ENCODE peak calls at places on chromosomes 7 and 10, in ten cellular contexts. One of them, this sample, is unnamed.

GRCh38 chr10:33193057-33193866 is 141.2 kb downstream of the NRP1 start:
- DNase-seq in psoas muscle: peak; percentile 73
- DNase-seq in neural progenitor cell: peak; percentile 85
- DNase-seq in heart left ventricle: peak; percentile 83
- DNase-seq in neural crest cell: peak; percentile 72
- DNase-seq in OCI-LY7: peak; percentile 78
- DNase-seq in choroid plexus epithelial cell: peak; percentile 96
- DNase-seq in type B pancreatic cell: no peak
- DNase-seq in cardiac fibroblast: peak; percentile 93
- DNase-seq in A549: peak; percentile 75
- DNase-seq in this sample: peak; percentile 97

GRCh38 chr10:96130326-96130758 is 245 bp downstream of the ZNF518A start:
- DNase-seq in type B pancreatic cell: peak; percentile 86
- DNase-seq in choroid plexus epithelial cell: peak; percentile 89
- DNase-seq in neural crest cell: peak; percentile 69
- DNase-seq in OCI-LY7: peak; percentile 92
- DNase-seq in psoas muscle: peak; percentile 73
- DNase-seq in neural progenitor cell: peak; percentile 89
- DNase-seq in cardiac fibroblast: peak; percentile 90
- DNase-seq in A549: peak; percentile 82
- DNase-seq in heart left ventricle: peak; percentile 71
- DNase-seq in this sample: no peak

GRCh38 chr10:77196616-77197015 is 441.0 kb downstream of the KCNMA1 start:
- DNase-seq in heart left ventricle: no peak
- DNase-seq in cardiac fibroblast: no peak
- DNase-seq in psoas muscle: no peak
- DNase-seq in neural progenitor cell: no peak
- DNase-seq in choroid plexus epithelial cell: no peak
- DNase-seq in A549: no peak
- DNase-seq in OCI-LY7: no peak
- DNase-seq in neural crest cell: no peak
- DNase-seq in type B pancreatic cell: no peak
- DNase-seq in this sample: no peak

GRCh38 chr7:83021032-83021431 is 141.7 kb downstream of the PCLO start:
- DNase-seq in heart left ventricle: no peak
- DNase-seq in choroid plexus epithelial cell: no peak
- DNase-seq in neural progenitor cell: no peak
- DNase-seq in OCI-LY7: no peak
- DNase-seq in type B pancreatic cell: no peak
- DNase-seq in neural crest cell: no peak
- DNase-seq in A549: no peak
- DNase-seq in psoas muscle: no peak
- DNase-seq in cardiac fibroblast: no peak
- DNase-seq in this sample: no peak

GRCh38 chr7:79282051-79282694 is 171.3 kb downstream of the MAGI2 start:
- DNase-seq in neural crest cell: no peak
- DNase-seq in cardiac fibroblast: peak; percentile 84
- DNase-seq in type B pancreatic cell: no peak
- DNase-seq in choroid plexus epithelial cell: peak; percentile 94
- DNase-seq in OCI-LY7: no peak
- DNase-seq in heart left ventricle: no peak
- DNase-seq in psoas muscle: no peak
- DNase-seq in neural progenitor cell: peak; percentile 25
- DNase-seq in A549: peak; percentile 45
- DNase-seq in this sample: peak; percentile 91

GRCh38 chr10:24456319-24456718 is 247.4 kb downstream of the KIAA1217 start:
- DNase-seq in neural crest cell: no peak
- DNase-seq in psoas muscle: no peak
- DNase-seq in choroid plexus epithelial cell: peak; percentile 92
- DNase-seq in OCI-LY7: no peak
- DNase-seq in type B pancreatic cell: no peak
- DNase-seq in heart left ventricle: no peak
- DNase-seq in cardiac fibroblast: peak; percentile 48
- DNase-seq in neural progenitor cell: no peak
- DNase-seq in A549: no peak
- DNase-seq in this sample: peak; percentile 59

GRCh38 chr7:84510501-84510900 is 315.9 kb upstream of the SEMA3A start:
- DNase-seq in type B pancreatic cell: no peak
- DNase-seq in heart left ventricle: no peak
- DNase-seq in choroid plexus epithelial cell: peak; percentile 65
- DNase-seq in psoas muscle: no peak
- DNase-seq in OCI-LY7: no peak
- DNase-seq in cardiac fibroblast: peak; percentile 38
- DNase-seq in A549: no peak
- DNase-seq in neural crest cell: no peak
- DNase-seq in neural progenitor cell: no peak
- DNase-seq in this sample: peak; percentile 42

GRCh38 chr10:5343561-5343960 is 21.2 kb upstream of the UCN3 start:
- DNase-seq in psoas muscle: no peak
- DNase-seq in neural progenitor cell: no peak
- DNase-seq in type B pancreatic cell: no peak
- DNase-seq in A549: no peak
- DNase-seq in heart left ventricle: no peak
- DNase-seq in choroid plexus epithelial cell: peak; percentile 13
- DNase-seq in cardiac fibroblast: peak; percentile 6
- DNase-seq in neural crest cell: no peak
- DNase-seq in OCI-LY7: no peak
- DNase-seq in this sample: no peak

GRCh38 chr10:23693398-23693797 is 254.5 kb downstream of the OTUD1 start:
- DNase-seq in cardiac fibroblast: no peak
- DNase-seq in heart left ventricle: no peak
- DNase-seq in OCI-LY7: no peak
- DNase-seq in type B pancreatic cell: peak; percentile 70
- DNase-seq in A549: no peak
- DNase-seq in neural progenitor cell: peak; percentile 80
- DNase-seq in neural crest cell: peak; percentile 35
- DNase-seq in psoas muscle: no peak
- DNase-seq in choroid plexus epithelial cell: no peak
- DNase-seq in this sample: no peak

GRCh38 chr7:136654406-136654805 is 214.0 kb upstream of the CHRM2 start:
- DNase-seq in cardiac fibroblast: no peak
- DNase-seq in A549: no peak
- DNase-seq in choroid plexus epithelial cell: peak; percentile 9
- DNase-seq in type B pancreatic cell: no peak
- DNase-seq in OCI-LY7: no peak
- DNase-seq in neural crest cell: no peak
- DNase-seq in neural progenitor cell: no peak
- DNase-seq in heart left ventricle: no peak
- DNase-seq in psoas muscle: no peak
- DNase-seq in this sample: no peak

GRCh38 chr10:35339946-35340345 is 3.6 kb downstream of the CCNY start:
- DNase-seq in A549: no peak
- DNase-seq in cardiac fibroblast: no peak
- DNase-seq in choroid plexus epithelial cell: no peak
- DNase-seq in neural crest cell: no peak
- DNase-seq in type B pancreatic cell: no peak
- DNase-seq in neural progenitor cell: no peak
- DNase-seq in heart left ventricle: no peak
- DNase-seq in OCI-LY7: no peak
- DNase-seq in psoas muscle: no peak
- DNase-seq in this sample: no peak

GRCh38 chr7:100966542-100967291 is 2.6 kb upstream of the MUC12 start:
- DNase-seq in type B pancreatic cell: peak; percentile 75
- DNase-seq in choroid plexus epithelial cell: no peak
- DNase-seq in OCI-LY7: no peak
- DNase-seq in psoas muscle: no peak
- DNase-seq in A549: no peak
- DNase-seq in heart left ventricle: no peak
- DNase-seq in neural crest cell: no peak
- DNase-seq in neural progenitor cell: peak; percentile 36
- DNase-seq in cardiac fibroblast: no peak
- DNase-seq in this sample: no peak

GRCh38 chr7:143882611-143883078 is 19.3 kb downstream of the TCAF1 start:
- DNase-seq in choroid plexus epithelial cell: peak; percentile 63
- DNase-seq in neural crest cell: peak; percentile 70
- DNase-seq in type B pancreatic cell: peak; percentile 76
- DNase-seq in heart left ventricle: peak; percentile 81
- DNase-seq in OCI-LY7: no peak
- DNase-seq in A549: no peak
- DNase-seq in neural progenitor cell: peak; percentile 83
- DNase-seq in psoas muscle: peak; percentile 76
- DNase-seq in cardiac fibroblast: peak; percentile 78
- DNase-seq in this sample: peak; percentile 51

GRCh38 chr10:124657806-124658205 is 86.4 kb downstream of the FAM53B start:
- DNase-seq in neural progenitor cell: no peak
- DNase-seq in psoas muscle: no peak
- DNase-seq in A549: no peak
- DNase-seq in cardiac fibroblast: peak; percentile 36
- DNase-seq in heart left ventricle: no peak
- DNase-seq in OCI-LY7: no peak
- DNase-seq in type B pancreatic cell: no peak
- DNase-seq in neural crest cell: no peak
- DNase-seq in choroid plexus epithelial cell: peak; percentile 57
- DNase-seq in this sample: peak; percentile 70

GRCh38 chr10:125662616-125663015 is 20.3 kb downstream of the TEX36 start:
- DNase-seq in A549: no peak
- DNase-seq in neural crest cell: no peak
- DNase-seq in OCI-LY7: no peak
- DNase-seq in type B pancreatic cell: no peak
- DNase-seq in cardiac fibroblast: no peak
- DNase-seq in psoas muscle: no peak
- DNase-seq in heart left ventricle: no peak
- DNase-seq in neural progenitor cell: no peak
- DNase-seq in choroid plexus epithelial cell: peak; percentile 25
- DNase-seq in this sample: no peak

GRCh38 chr7:29194594-29195417 is at the start of gene CHN2:
- DNase-seq in neural crest cell: peak; percentile 53
- DNase-seq in choroid plexus epithelial cell: no peak
- DNase-seq in neural progenitor cell: peak; percentile 84
- DNase-seq in OCI-LY7: no peak
- DNase-seq in heart left ventricle: peak; percentile 67
- DNase-seq in cardiac fibroblast: peak; percentile 30
- DNase-seq in A549: peak; percentile 19
- DNase-seq in type B pancreatic cell: peak; percentile 75
- DNase-seq in psoas muscle: peak; percentile 58
- DNase-seq in this sample: no peak

GRCh38 chr10:35498693-35499092 is 106.4 kb upstream of the GJD4 start:
- DNase-seq in cardiac fibroblast: no peak
- DNase-seq in A549: no peak
- DNase-seq in type B pancreatic cell: no peak
- DNase-seq in neural progenitor cell: no peak
- DNase-seq in OCI-LY7: peak; percentile 64
- DNase-seq in neural crest cell: no peak
- DNase-seq in heart left ventricle: no peak
- DNase-seq in choroid plexus epithelial cell: no peak
- DNase-seq in psoas muscle: no peak
- DNase-seq in this sample: no peak

GRCh38 chr10:71178880-71179279 is 33.5 kb upstream of the UNC5B start:
- DNase-seq in choroid plexus epithelial cell: no peak
- DNase-seq in cardiac fibroblast: no peak
- DNase-seq in heart left ventricle: no peak
- DNase-seq in type B pancreatic cell: no peak
- DNase-seq in OCI-LY7: no peak
- DNase-seq in psoas muscle: no peak
- DNase-seq in neural crest cell: no peak
- DNase-seq in neural progenitor cell: no peak
- DNase-seq in A549: no peak
- DNase-seq in this sample: no peak

GRCh38 chr7:139741813-139742344 is 35.9 kb downstream of the HIPK2 start:
- DNase-seq in heart left ventricle: no peak
- DNase-seq in OCI-LY7: no peak
- DNase-seq in type B pancreatic cell: no peak
- DNase-seq in neural progenitor cell: no peak
- DNase-seq in psoas muscle: no peak
- DNase-seq in choroid plexus epithelial cell: no peak
- DNase-seq in cardiac fibroblast: no peak
- DNase-seq in A549: no peak
- DNase-seq in neural crest cell: no peak
- DNase-seq in this sample: no peak

DNA sequence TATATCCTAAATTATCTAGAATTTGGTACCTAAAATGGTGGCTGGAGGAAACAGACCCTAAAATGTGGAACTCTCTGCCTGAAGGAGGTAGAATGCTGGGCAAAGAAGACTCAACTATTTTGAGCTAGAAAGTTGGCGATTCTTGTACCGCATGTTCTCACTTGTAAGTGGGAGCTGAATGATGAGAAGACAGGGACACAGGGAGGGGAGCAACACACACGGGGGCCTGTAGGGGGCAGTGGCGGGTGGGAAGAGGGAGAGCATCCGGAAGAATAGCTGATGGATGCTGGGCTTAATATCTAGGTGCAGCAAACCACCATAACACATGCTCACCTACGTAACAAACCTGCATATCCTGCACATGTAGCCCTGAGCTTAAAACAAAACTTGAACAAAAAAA is 250.6 kb downstream of the CALN1 start:
- DNase-seq in cardiac fibroblast: no peak
- DNase-seq in A549: no peak
- DNase-seq in neural progenitor cell: peak; percentile 11
- DNase-seq in type B pancreatic cell: no peak
- DNase-seq in neural crest cell: no peak
- DNase-seq in psoas muscle: no peak
- DNase-seq in heart left ventricle: no peak
- DNase-seq in choroid plexus epithelial cell: no peak
- DNase-seq in OCI-LY7: no peak
- DNase-seq in this sample: no peak
- TF ChIP-seq CTCF in cardiac fibroblast: no peak
- TF ChIP-seq CTCF in A549: no peak
- TF ChIP-seq CTCF in neural progenitor cell: peak; percentile 45
- TF ChIP-seq CTCF in type B pancreatic cell: peak; percentile 51
- TF ChIP-seq CTCF in neural crest cell: peak; percentile 35
- TF ChIP-seq CTCF in psoas muscle: no peak
- TF ChIP-seq CTCF in heart left ventricle: no peak
- TF ChIP-seq CTCF in choroid plexus epithelial cell: no peak
- TF ChIP-seq CTCF in OCI-LY7: peak; percentile 59
- TF ChIP-seq CTCF in this sample: peak; percentile 3

GRCh38 chr10:114387784-114388183 is 16.5 kb downstream of the AFAP1L2 start:
- DNase-seq in neural crest cell: no peak
- DNase-seq in OCI-LY7: no peak
- DNase-seq in cardiac fibroblast: no peak
- DNase-seq in choroid plexus epithelial cell: no peak
- DNase-seq in heart left ventricle: no peak
- DNase-seq in neural progenitor cell: peak; percentile 23
- DNase-seq in psoas muscle: no peak
- DNase-seq in A549: no peak
- DNase-seq in type B pancreatic cell: no peak
- DNase-seq in this sample: no peak
- TF ChIP-seq CTCF in neural crest cell: no peak
- TF ChIP-seq CTCF in OCI-LY7: peak; percentile 25
- TF ChIP-seq CTCF in cardiac fibroblast: no peak
- TF ChIP-seq CTCF in choroid plexus epithelial cell: peak; percentile 1
- TF ChIP-seq CTCF in heart left ventricle: no peak
- TF ChIP-seq CTCF in neural progenitor cell: peak; percentile 50
- TF ChIP-seq CTCF in psoas muscle: no peak
- TF ChIP-seq CTCF in A549: no peak
- TF ChIP-seq CTCF in type B pancreatic cell: peak; percentile 17
- TF ChIP-seq CTCF in this sample: peak; percentile 8

GRCh38 chr7:123148813-123149212 is 51.0 kb downstream of the SLC13A1 start:
- DNase-seq in cardiac fibroblast: no peak
- DNase-seq in choroid plexus epithelial cell: peak; percentile 60
- DNase-seq in neural crest cell: no peak
- DNase-seq in neural progenitor cell: no peak
- DNase-seq in type B pancreatic cell: no peak
- DNase-seq in OCI-LY7: no peak
- DNase-seq in psoas muscle: no peak
- DNase-seq in A549: no peak
- DNase-seq in heart left ventricle: no peak
- DNase-seq in this sample: no peak
- TF ChIP-seq CTCF in cardiac fibroblast: no peak
- TF ChIP-seq CTCF in choroid plexus epithelial cell: peak; percentile 36
- TF ChIP-seq CTCF in neural crest cell: no peak
- TF ChIP-seq CTCF in neural progenitor cell: no peak
- TF ChIP-seq CTCF in type B pancreatic cell: peak; percentile 20
- TF ChIP-seq CTCF in OCI-LY7: peak; percentile 35
- TF ChIP-seq CTCF in psoas muscle: no peak
- TF ChIP-seq CTCF in A549: no peak
- TF ChIP-seq CTCF in heart left ventricle: no peak
- TF ChIP-seq CTCF in this sample: no peak

GRCh38 chr10:131872011-131872836 is 28.6 kb upstream of the PPP2R2D start:
- DNase-seq in neural progenitor cell: no peak
- DNase-seq in neural crest cell: no peak
- DNase-seq in OCI-LY7: no peak
- DNase-seq in heart left ventricle: no peak
- DNase-seq in psoas muscle: no peak
- DNase-seq in type B pancreatic cell: no peak
- DNase-seq in A549: no peak
- DNase-seq in cardiac fibroblast: no peak
- DNase-seq in choroid plexus epithelial cell: no peak
- DNase-seq in this sample: no peak
- TF ChIP-seq CTCF in neural progenitor cell: no peak
- TF ChIP-seq CTCF in neural crest cell: no peak
- TF ChIP-seq CTCF in OCI-LY7: no peak
- TF ChIP-seq CTCF in heart left ventricle: no peak
- TF ChIP-seq CTCF in psoas muscle: no peak
- TF ChIP-seq CTCF in type B pancreatic cell: no peak
- TF ChIP-seq CTCF in A549: no peak
- TF ChIP-seq CTCF in cardiac fibroblast: no peak
- TF ChIP-seq CTCF in choroid plexus epithelial cell: no peak
- TF ChIP-seq CTCF in this sample: no peak